ENCODE peak calls at places on chromosomes 11 and 22, in six cellular contexts. I, S, F, W, Y and K are unnamed samples.
A peak's percentile ranks its signal among the peaks of the same experiment; 100 is the strongest.

GRCh38 chr11:125933030-125933813 is 12.6 kb upstream of the VSIG10L2 start:
- DNase-seq in Y (no peak), I (no peak), S (no peak), F (no peak), W (no peak), K (no peak)

GRCh38 chr22:20315337-20316216 is 4.3 kb downstream of the DGCR6L start:
- DNase-seq in Y (no peak), F (no peak), I (no peak), W (peak; percentile 35), S (no peak), K (no peak)

GRCh38 chr11:10906521-10906920 is 48.7 kb upstream of the ZBED5 start:
- DNase-seq in S (no peak), W (no peak), F (no peak), I (no peak), Y (no peak), K (no peak)

GRCh38 chr22:25062378-25063095 is 110.0 kb downstream of the KIAA1671 start:
- DNase-seq in Y (no peak), I (no peak), S (no peak), F (peak; percentile 89), W (no peak), K (peak; percentile 75)

GRCh38 chr11:127023991-127024390 is 23.4 kb upstream of the KIRREL3 start:
- DNase-seq in I (no peak), S (no peak), F (no peak), W (no peak), Y (no peak), K (no peak)

GRCh38 chr11:129275825-129276224 is 83.7 kb upstream of the ARHGAP32 start:
- DNase-seq in Y (no peak), S (no peak), W (no peak), F (no peak), I (no peak), K (no peak)

GRCh38 chr22:29219881-29220670 is 14.4 kb downstream of the EMID1 start:
- DNase-seq in Y (peak; percentile 5), W (peak; percentile 66), S (no peak), I (no peak), F (no peak), K (no peak)

GRCh38 chr11:63813035-63813562 is at the start of gene SPINDOC:
- DNase-seq in W (peak; percentile 90), I (peak; percentile 83), S (peak; percentile 84), F (peak; percentile 31), Y (peak; percentile 86), K (peak; percentile 70)

GRCh38 chr11:103035656-103036434 is 56.1 kb downstream of the DCUN1D5 start:
- DNase-seq in S (peak; percentile 84), Y (peak; percentile 84), W (peak; percentile 65), I (no peak), F (peak; percentile 58), K (peak; percentile 81)

GRCh38 chr11:116895053-116895757 is 57.8 kb upstream of the APOA1 start:
- DNase-seq in I (peak; percentile 23), F (peak; percentile 16), W (peak; percentile 84), S (no peak), Y (no peak), K (no peak)

GRCh38 chr22:49435596-49435995 is 392.1 kb downstream of the BRD1 start:
- DNase-seq in I (no peak), W (no peak), Y (no peak), F (no peak), S (no peak), K (no peak)

GRCh38 chr11:108561535-108561991 is 32.0 kb downstream of the EXPH5 start:
- DNase-seq in F (no peak), S (no peak), Y (no peak), W (no peak), I (no peak), K (no peak)

GRCh38 chr11:18452927-18453326 is 2.7 kb upstream of the LDHAL6A start:
- DNase-seq in Y (no peak), W (no peak), F (no peak), I (no peak), S (no peak), K (no peak)

GRCh38 chr11:94169516-94169915 is 40.9 kb downstream of the PANX1 start:
- DNase-seq in S (no peak), Y (no peak), F (no peak), W (peak; percentile 57), I (no peak), K (no peak)

GRCh38 chr11:11501546-11502274 is 120.1 kb downstream of the GALNT18 start:
- DNase-seq in I (no peak), W (no peak), F (no peak), S (no peak), Y (peak; percentile 16), K (no peak)

GRCh38 chr22:45290410-45290936 is 5.7 kb downstream of the UPK3A start:
- DNase-seq in Y (peak; percentile 76), S (no peak), F (no peak), W (peak; percentile 77), I (no peak), K (no peak)

GRCh38 chr11:108654994-108655631 is 9.8 kb upstream of the DDX10 start:
- DNase-seq in I (no peak), F (peak; percentile 6), W (peak; percentile 76), S (peak; percentile 70), Y (peak; percentile 56), K (no peak)

GRCh38 chr11:5117588-5117987 is 20.6 kb downstream of the OR52A5 start:
- DNase-seq in Y (no peak), S (no peak), W (no peak), I (no peak), F (no peak), K (no peak)

GRCh38 chr22:26552466-26552865 is 37.5 kb downstream of the TPST2 start:
- DNase-seq in I (no peak), S (no peak), Y (no peak), W (no peak), F (no peak), K (no peak)

GRCh38 chr22:22408731-22409696 is 99.5 kb downstream of the ZNF280B start:
- DNase-seq in I (no peak), W (peak; percentile 81), F (no peak), S (peak; percentile 87), Y (peak; percentile 63), K (no peak)

DNA sequence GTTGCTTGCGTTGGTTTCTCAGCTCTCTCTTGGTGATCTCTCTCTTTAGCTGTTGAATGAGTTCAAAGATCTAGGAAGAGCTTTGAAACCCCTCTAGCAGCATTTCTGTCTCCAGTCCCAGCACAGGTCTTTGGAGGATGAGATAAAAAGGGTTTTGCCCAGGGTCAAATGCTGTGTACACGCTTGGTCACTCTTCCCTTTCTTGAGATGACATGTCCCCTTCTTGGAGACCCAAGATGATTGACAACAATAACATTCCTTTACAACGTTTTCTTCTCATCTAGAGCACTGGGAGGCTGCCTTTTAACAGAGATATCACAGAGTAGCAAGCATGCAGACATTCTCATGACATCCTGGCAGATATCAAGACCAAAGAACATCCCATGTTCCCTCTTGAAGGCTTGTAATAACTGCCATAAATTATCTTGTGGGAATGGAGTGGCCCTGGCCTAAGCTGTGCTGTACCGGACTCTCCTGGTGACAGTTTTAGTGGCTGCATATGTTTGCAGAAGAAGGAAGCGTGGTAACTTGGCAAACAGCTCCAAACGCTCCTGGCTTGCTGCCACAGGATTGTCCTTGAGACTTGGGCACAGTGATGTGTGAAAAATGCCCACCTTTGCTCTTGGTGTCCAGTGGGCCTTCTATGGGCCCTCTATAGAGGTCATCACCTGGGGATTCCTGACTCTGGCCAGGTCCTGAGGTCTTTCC is 107.8 kb downstream of the PTPRJ start:
- DNase-seq in F (no peak), W (peak; percentile 36), Y (no peak), I (peak; percentile 30), S (no peak), K (no peak)
- H3K4me1 ChIP-seq in F (peaks cover 3% of the 10 kb centered on the region), W (peaks cover 5% of the 10 kb centered on the region), Y (peaks cover 35% of the 10 kb centered on the region), I (peaks cover 10% of the 10 kb centered on the region), S (peaks cover 26% of the 10 kb centered on the region), K (peaks cover 29% of the 10 kb centered on the region)

GRCh38 chr22:38759005-38759404 is 3.2 kb upstream of the SUN2 start:
- DNase-seq in F (no peak), S (no peak), I (no peak), W (no peak), Y (no peak), K (no peak)

GRCh38 chr22:38757464-38757757 is 1.6 kb upstream of the SUN2 start:
- DNase-seq in S (no peak), Y (no peak), F (no peak), W (no peak), I (no peak), K (no peak)

GRCh38 chr22:38756631-38757463 is 1.0 kb upstream of the SUN2 start:
- DNase-seq in Y (no peak), S (peak; percentile 55), I (no peak), F (no peak), W (no peak), K (peak; percentile 32)

GRCh38 chr22:38760477-38761201 is 4.8 kb upstream of the SUN2 start:
- DNase-seq in S (peak; percentile 21), Y (no peak), F (no peak), I (no peak), W (no peak), K (no peak)

DNA sequence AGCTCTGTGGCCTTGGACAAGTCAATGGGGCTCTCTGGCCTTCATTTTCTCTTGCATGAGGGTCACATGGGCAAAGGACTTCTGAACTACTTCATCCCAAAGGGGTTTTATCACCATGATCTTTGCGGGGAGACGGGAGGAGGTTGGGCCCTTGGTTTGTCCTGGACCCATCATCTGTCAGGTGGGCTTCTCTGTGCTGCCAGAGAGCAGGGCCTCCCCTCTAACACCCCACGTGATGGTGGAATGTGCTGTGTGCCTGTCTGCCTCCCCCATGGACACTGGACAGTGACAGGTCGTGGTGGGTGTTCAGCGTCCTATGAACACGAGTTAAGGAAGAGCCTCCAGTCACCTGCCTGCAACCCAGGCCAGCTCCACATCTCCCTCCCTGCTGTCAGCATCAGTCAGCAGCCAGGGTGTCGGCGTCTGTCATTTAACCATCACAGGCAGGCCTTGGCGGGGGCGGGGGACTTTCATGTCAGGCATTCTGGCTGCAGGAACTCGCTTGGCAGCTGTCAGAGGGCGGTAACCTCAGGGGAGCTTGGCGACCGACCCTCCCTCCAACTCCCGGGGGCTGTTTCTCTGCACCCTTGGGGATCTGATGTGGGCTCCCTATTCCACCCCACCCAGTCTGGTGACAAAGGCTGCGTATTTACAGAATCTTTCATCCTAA is 2.6 kb upstream of the SUN2 start:
- DNase-seq in I (no peak), Y (no peak), F (peak; percentile 83), W (no peak), S (no peak), K (peak; percentile 74)
- H3K4me1 ChIP-seq in I (peaks cover 18% of the 10 kb centered on the region), Y (peaks cover 22% of the 10 kb centered on the region), F (peaks cover 25% of the 10 kb centered on the region), W (peaks cover 15% of the 10 kb centered on the region), S (peaks cover 35% of the 10 kb centered on the region), K (peaks cover 45% of the 10 kb centered on the region)

DNA sequence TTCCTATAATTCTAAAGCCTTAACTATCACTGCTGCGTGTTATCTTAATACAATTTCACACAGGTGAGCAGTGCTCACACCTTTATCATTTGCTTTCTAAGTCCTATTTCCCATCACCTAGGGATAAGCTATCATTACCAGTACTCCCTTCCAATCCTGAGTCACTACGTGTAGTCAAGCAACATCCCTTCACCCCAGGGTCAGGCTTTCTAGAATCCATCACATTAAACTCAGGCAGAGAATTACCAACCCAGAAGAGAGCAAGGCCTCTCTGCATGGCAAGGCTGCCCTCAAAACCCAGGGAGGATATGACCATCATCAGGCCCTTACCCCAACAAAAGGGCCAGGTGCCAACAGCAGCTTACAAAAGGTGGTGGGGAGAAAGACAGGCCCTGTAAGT is 9.8 kb downstream of the PACSIN2 start:
- DNase-seq in W (no peak), I (no peak), S (no peak), F (no peak), Y (no peak), K (no peak)
- H3K4me1 ChIP-seq in W (peaks cover 17% of the 10 kb centered on the region), I (peaks cover 49% of the 10 kb centered on the region), S (peaks cover 22% of the 10 kb centered on the region), F (peaks cover 5% of the 10 kb centered on the region), Y (peaks cover 91% of the 10 kb centered on the region), K (peaks cover 42% of the 10 kb centered on the region)

DNA sequence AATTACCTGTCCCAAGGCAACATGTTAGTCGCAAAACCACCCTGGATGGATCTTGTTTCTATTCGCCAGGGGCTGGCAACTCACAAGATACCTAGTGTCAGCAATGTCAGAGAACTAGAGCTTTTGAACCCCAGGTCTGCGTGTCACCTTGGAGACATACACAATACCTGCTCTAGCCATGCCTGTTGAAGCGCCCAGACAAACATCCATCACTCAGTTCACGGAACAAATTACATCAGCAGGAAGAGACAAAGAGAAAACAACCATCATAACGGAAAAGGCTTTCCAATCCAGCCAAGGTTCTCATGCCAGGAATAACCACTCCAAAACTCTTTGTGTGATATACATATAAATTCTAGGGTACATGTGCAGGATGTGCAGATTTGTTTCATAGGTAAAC is 2.2 kb downstream of the CD59 start:
- DNase-seq in I (no peak), F (no peak), Y (no peak), W (no peak), S (no peak), K (no peak)
- H3K4me1 ChIP-seq in I (peaks cover 32% of the 10 kb centered on the region), F (peaks cover 9% of the 10 kb centered on the region), Y (peaks cover 47% of the 10 kb centered on the region), W (peaks cover 9% of the 10 kb centered on the region), S (peaks cover 11% of the 10 kb centered on the region), K (peaks cover 20% of the 10 kb centered on the region)